ENCODE peak calls at places on chromosome 12, in five cellular contexts. Y is fibroblast of pulmonary artery, N is HFFc6, E is bronchial epithelial cell, S is neural crest cell. U is an unnamed sample.
A peak's percentile ranks its signal among the peaks of the same experiment; 100 is the strongest.

GRCh38 chr12:66674495-66675122 is 4.3 kb downstream of the GRIP1 start:
- DNase-seq in E (no peak), Y (no peak), S (no peak), N (no peak), U (no peak)

GRCh38 chr12:85948340-85948739 is 74.2 kb downstream of the NTS start:
- DNase-seq in N (no peak), S (no peak), Y (no peak), E (no peak), U (no peak)

GRCh38 chr12:71170456-71170855 is 12.7 kb upstream of the TSPAN8 start:
- DNase-seq in N (no peak), S (no peak), Y (no peak), E (no peak), U (no peak)

GRCh38 chr12:29073631-29074239 is 75.3 kb upstream of the FAR2 start:
- DNase-seq in N (peak; percentile 22), E (peak; percentile 50), S (peak; percentile 6), Y (peak; percentile 71), U (peak; percentile 17)

GRCh38 chr12:49359671-49360070 is 7.6 kb upstream of the SPATS2 start:
- DNase-seq in N (no peak), E (no peak), Y (no peak), S (no peak), U (no peak)

GRCh38 chr12:64352181-64352580 is 38.4 kb downstream of the C12orf56 start:
- DNase-seq in N (no peak), E (no peak), Y (no peak), S (no peak), U (no peak)

GRCh38 chr12:87157791-87158190 is 871.4 kb downstream of the C12orf50 start:
- DNase-seq in E (peak; percentile 91), Y (peak; percentile 96), N (peak; percentile 42), S (no peak), U (peak; percentile 70)

GRCh38 chr12:7019043-7019569 is 830 bp upstream of the LPCAT3 start:
- DNase-seq in E (no peak), S (no peak), N (no peak), Y (no peak), U (no peak)

GRCh38 chr12:131789638-131790037 is 38.6 kb upstream of the MMP17 start:
- DNase-seq in E (no peak), N (no peak), S (no peak), Y (no peak), U (no peak)

GRCh38 chr12:19181666-19182426 is 52.3 kb downstream of the PLEKHA5 start:
- DNase-seq in Y (peak; percentile 39), E (no peak), S (no peak), N (no peak), U (no peak)

GRCh38 chr12:76318773-76319594 is 29.2 kb downstream of the BBS10 start:
- DNase-seq in S (no peak), N (no peak), Y (no peak), E (peak; percentile 61), U (no peak)

GRCh38 chr12:122150127-122150681 is 23.8 kb downstream of the IL31 start:
- DNase-seq in E (no peak), S (no peak), Y (no peak), N (no peak), U (no peak)

GRCh38 chr12:47419500-47419899 is 286.3 kb downstream of the RPAP3 start:
- DNase-seq in E (peak; percentile 81), N (peak; percentile 57), Y (no peak), S (no peak), U (no peak)

GRCh38 chr12:130236421-130236820 is 74.2 kb downstream of the FZD10 start:
- DNase-seq in S (no peak), E (no peak), N (no peak), Y (no peak), U (no peak)

GRCh38 chr12:46857486-46857885 is 31.7 kb upstream of the SLC38A4 start:
- DNase-seq in N (no peak), Y (no peak), E (no peak), S (no peak), U (no peak)

GRCh38 chr12:124296295-124296915 is 1.5 kb downstream of the RFLNA start:
- DNase-seq in S (no peak), N (no peak), Y (no peak), E (no peak), U (no peak)

GRCh38 chr12:48105321-48105866 is 485 bp downstream of the SENP1 start:
- DNase-seq in S (no peak), N (peak; percentile 9), Y (peak; percentile 22), E (peak; percentile 25), U (peak; percentile 32)

GRCh38 chr12:26416550-26416949 is 221.2 kb downstream of the SSPN start:
- DNase-seq in N (no peak), Y (no peak), E (no peak), S (no peak), U (no peak)

GRCh38 chr12:53746592-53747491 is 4.9 kb downstream of the CISTR start:
- DNase-seq in Y (peak; percentile 94), N (peak; percentile 84), E (peak; percentile 78), S (peak; percentile 97), U (peak; percentile 86)

GRCh38 chr12:79451988-79452387 is 238.8 kb downstream of the PAWR start:
- DNase-seq in Y (peak; percentile 90), S (no peak), E (peak; percentile 87), N (peak; percentile 93), U (peak; percentile 63)

GRCh38 chr12:54723653-54724256 is 75.6 kb upstream of the DCD start:
- DNase-seq in Y (peak; percentile 25), S (peak; percentile 10), N (no peak), E (peak; percentile 22), U (no peak)

GRCh38 chr12:14768823-14769405 is 34.4 kb downstream of the WBP11 start:
- DNase-seq in Y (peak; percentile 31), N (no peak), S (no peak), E (peak; percentile 66), U (no peak)

GRCh38 chr12:99097170-99097569 is 452.1 kb downstream of the APAF1 start:
- DNase-seq in Y (no peak), E (no peak), N (no peak), S (no peak), U (no peak)

GRCh38 chr12:88145567-88146347 is 3.6 kb downstream of the TMTC3 start:
- DNase-seq in N (no peak), Y (no peak), S (no peak), E (peak; percentile 27), U (no peak)

GRCh38 chr12:90791445-90791844 is 163.5 kb downstream of the CCER1 start:
- DNase-seq in S (no peak), E (no peak), N (no peak), Y (no peak), U (no peak)

GRCh38 chr12:11823043-11823442 is 173.6 kb downstream of the ETV6 start:
- DNase-seq in E (no peak), S (no peak), Y (peak; percentile 72), N (peak; percentile 24), U (no peak)

GRCh38 chr12:20438307-20438779 is 70.0 kb downstream of the PDE3A start:
- DNase-seq in Y (peak; percentile 85), E (no peak), S (no peak), N (no peak), U (no peak)

GRCh38 chr12:40587970-40588369 is 104.3 kb upstream of the CNTN1 start:
- DNase-seq in Y (no peak), N (no peak), E (peak; percentile 2), S (no peak), U (no peak)

GRCh38 chr12:29754235-29755189 is 29.2 kb downstream of the TMTC1 start:
- DNase-seq in S (no peak), E (no peak), Y (peak; percentile 31), N (no peak), U (no peak)

GRCh38 chr12:115599251-115599811 is 678.2 kb downstream of the MED13L start:
- DNase-seq in N (no peak), S (no peak), E (no peak), Y (no peak), U (no peak)

GRCh38 chr12:102883204-102883799 is 33.7 kb downstream of the PAH start:
- DNase-seq in S (peak; percentile 71), N (peak; percentile 42), Y (peak; percentile 28), E (peak; percentile 26), U (peak; percentile 40)

GRCh38 chr12:17284873-17285272 is 678.9 kb upstream of the LMO3 start:
- DNase-seq in Y (no peak), N (no peak), S (no peak), E (no peak), U (no peak)

GRCh38 chr12:19988457-19988856 is 379.9 kb upstream of the PDE3A start:
- DNase-seq in E (no peak), N (no peak), S (no peak), Y (peak; percentile 26), U (no peak)

GRCh38 chr12:110107369-110108281 is 16.5 kb upstream of the IFT81 start:
- DNase-seq in Y (peak; percentile 92), S (no peak), E (peak; percentile 83), N (peak; percentile 77), U (peak; percentile 66)

DNA sequence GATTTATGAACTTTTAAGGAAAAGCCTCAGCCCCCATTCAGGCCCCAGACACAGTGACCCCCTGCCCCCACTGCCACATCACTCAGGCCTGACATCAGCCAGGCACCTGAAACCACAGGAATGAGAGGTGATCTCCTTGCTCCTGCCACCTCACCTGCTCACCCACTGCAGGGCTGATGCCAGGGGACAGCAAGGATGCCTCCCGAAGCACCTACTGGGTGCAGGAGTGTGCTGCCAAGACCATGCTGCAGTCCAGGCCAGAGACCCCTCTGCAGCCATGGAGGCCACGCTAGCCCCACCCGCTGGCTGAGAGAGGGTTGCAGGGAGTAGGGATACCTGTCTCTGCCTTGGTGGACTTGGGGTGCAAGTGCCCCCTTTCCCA is 18.6 kb upstream of the KRT7 start:
- DNase-seq in E (no peak), Y (no peak), N (no peak), S (no peak), U (no peak)
- TF ChIP-seq CTCF in E (no peak), Y (no peak), N (peak; percentile 28), S (no peak), U (no peak)

GRCh38 chr12:117472983-117473382 is 111.6 kb upstream of the NOS1 start:
- DNase-seq in E (no peak), Y (no peak), S (peak; percentile 63), N (no peak), U (no peak)
- TF ChIP-seq CTCF in E (no peak), Y (no peak), S (peak; percentile 63), N (peak; percentile 32), U (no peak)

DNA sequence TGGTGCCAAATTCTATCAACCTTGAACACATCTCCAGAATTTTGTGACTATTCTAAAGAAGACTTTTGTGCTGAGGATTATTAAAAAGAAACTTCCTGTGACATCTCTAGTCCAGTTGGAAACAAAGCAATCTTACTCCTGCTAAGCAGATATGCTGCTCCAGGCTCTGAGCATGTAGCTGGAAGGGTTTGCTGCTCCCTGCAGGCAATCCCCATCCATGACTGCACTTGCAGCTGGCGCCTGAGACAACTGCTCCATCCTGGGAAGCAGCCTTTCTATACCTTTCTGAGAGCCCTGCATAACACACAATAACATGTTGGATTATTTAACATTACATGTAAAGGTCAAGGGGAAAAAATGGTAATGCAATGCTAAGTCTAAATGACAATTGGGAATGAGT is 105.1 kb downstream of the NDUFA12 start:
- DNase-seq in N (no peak), S (no peak), Y (peak; percentile 14), E (peak; percentile 8), U (no peak)
- TF ChIP-seq CTCF in N (peak; percentile 30), S (peak; percentile 21), Y (peak; percentile 36), E (peak; percentile 24), U (no peak)

DNA sequence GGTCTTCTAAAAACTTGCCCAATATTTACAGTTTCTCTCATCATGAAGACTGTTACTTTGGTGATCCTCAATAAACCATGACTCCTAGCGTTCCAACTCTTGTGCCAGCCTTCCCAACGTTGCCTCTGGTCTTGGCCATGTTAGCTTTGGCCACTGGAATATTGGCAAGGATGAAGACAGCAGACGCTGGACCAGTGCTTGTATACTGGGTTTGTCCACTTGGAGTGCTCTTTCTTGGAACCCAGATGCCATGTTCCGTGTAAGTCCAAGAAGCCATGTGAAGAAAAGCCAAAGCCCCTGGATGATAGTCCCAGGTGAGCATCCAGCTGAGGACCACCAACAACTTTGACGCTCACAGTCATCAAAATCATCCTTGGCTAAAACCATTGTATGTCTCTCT is 379.6 kb downstream of the NUAK1 start:
- DNase-seq in E (no peak), N (no peak), S (no peak), Y (no peak), U (no peak)
- TF ChIP-seq CTCF in E (peak; percentile 15), N (peak; percentile 23), S (no peak), Y (peak; percentile 1), U (no peak)